ENCODE peak calls at places on chromosomes 12 and 14, in ten cellular contexts. One of them, this sample, is unnamed.

GRCh38 chr12:53425515-53426150 is 2.0 kb downstream of the AMHR2 start:
- DNase-seq in astrocyte of the spinal cord: no peak
- DNase-seq in GM12864: no peak
- DNase-seq in cardiac muscle cell: no peak
- DNase-seq in fibroblast of lung: no peak
- DNase-seq in lung: no peak
- DNase-seq in ovary: peak
- DNase-seq in left lung: no peak
- DNase-seq in brain microvascular endothelial cell: no peak
- DNase-seq in neural progenitor cell: no peak
- DNase-seq in this sample: no peak

GRCh38 chr12:117695956-117696355 is 272.8 kb downstream of the KSR2 start:
- DNase-seq in astrocyte of the spinal cord: no peak
- DNase-seq in GM12864: no peak
- DNase-seq in cardiac muscle cell: no peak
- DNase-seq in fibroblast of lung: no peak
- DNase-seq in lung: no peak
- DNase-seq in ovary: no peak
- DNase-seq in left lung: no peak
- DNase-seq in brain microvascular endothelial cell: no peak
- DNase-seq in neural progenitor cell: no peak
- DNase-seq in this sample: no peak

GRCh38 chr12:116628989-116629388 is 69.8 kb downstream of the MAP1LC3B2 start:
- DNase-seq in astrocyte of the spinal cord: no peak
- DNase-seq in GM12864: no peak
- DNase-seq in cardiac muscle cell: no peak
- DNase-seq in fibroblast of lung: no peak
- DNase-seq in lung: no peak
- DNase-seq in ovary: no peak
- DNase-seq in left lung: no peak
- DNase-seq in brain microvascular endothelial cell: no peak
- DNase-seq in neural progenitor cell: no peak
- DNase-seq in this sample: no peak

GRCh38 chr12:3964404-3964803 is 91.2 kb upstream of the PARP11 start:
- DNase-seq in astrocyte of the spinal cord: no peak
- DNase-seq in GM12864: no peak
- DNase-seq in cardiac muscle cell: peak
- DNase-seq in fibroblast of lung: no peak
- DNase-seq in lung: no peak
- DNase-seq in ovary: no peak
- DNase-seq in left lung: no peak
- DNase-seq in brain microvascular endothelial cell: no peak
- DNase-seq in neural progenitor cell: peak
- DNase-seq in this sample: peak

GRCh38 chr12:94722664-94723063 is 72.3 kb upstream of the TMCC3 start:
- DNase-seq in astrocyte of the spinal cord: no peak
- DNase-seq in GM12864: no peak
- DNase-seq in cardiac muscle cell: no peak
- DNase-seq in fibroblast of lung: no peak
- DNase-seq in lung: no peak
- DNase-seq in ovary: no peak
- DNase-seq in left lung: no peak
- DNase-seq in brain microvascular endothelial cell: no peak
- DNase-seq in neural progenitor cell: no peak
- DNase-seq in this sample: no peak

GRCh38 chr14:28061006-28061405 is 705.6 kb upstream of the FOXG1 start:
- DNase-seq in astrocyte of the spinal cord: no peak
- DNase-seq in GM12864: no peak
- DNase-seq in cardiac muscle cell: peak
- DNase-seq in fibroblast of lung: no peak
- DNase-seq in lung: no peak
- DNase-seq in ovary: no peak
- DNase-seq in left lung: no peak
- DNase-seq in brain microvascular endothelial cell: no peak
- DNase-seq in neural progenitor cell: no peak
- DNase-seq in this sample: no peak

GRCh38 chr14:101476931-101477553 is 84.3 kb upstream of the DIO3 start:
- DNase-seq in astrocyte of the spinal cord: no peak
- DNase-seq in GM12864: no peak
- DNase-seq in cardiac muscle cell: peak
- DNase-seq in fibroblast of lung: no peak
- DNase-seq in lung: peak
- DNase-seq in ovary: peak
- DNase-seq in left lung: peak
- DNase-seq in brain microvascular endothelial cell: no peak
- DNase-seq in neural progenitor cell: peak
- DNase-seq in this sample: peak

GRCh38 chr12:57461326-57461903 is 1.8 kb downstream of the GLI1 start:
- DNase-seq in astrocyte of the spinal cord: peak
- DNase-seq in GM12864: no peak
- DNase-seq in cardiac muscle cell: peak
- DNase-seq in fibroblast of lung: peak
- DNase-seq in lung: no peak
- DNase-seq in ovary: peak
- DNase-seq in left lung: peak
- DNase-seq in brain microvascular endothelial cell: no peak
- DNase-seq in neural progenitor cell: peak
- DNase-seq in this sample: peak

GRCh38 chr12:6407206-6407954 is 23.4 kb downstream of the LTBR start:
- DNase-seq in astrocyte of the spinal cord: no peak
- DNase-seq in GM12864: no peak
- DNase-seq in cardiac muscle cell: no peak
- DNase-seq in fibroblast of lung: peak
- DNase-seq in lung: no peak
- DNase-seq in ovary: no peak
- DNase-seq in left lung: no peak
- DNase-seq in brain microvascular endothelial cell: no peak
- DNase-seq in neural progenitor cell: no peak
- DNase-seq in this sample: no peak

GRCh38 chr12:6795088-6795487 is 5.8 kb downstream of the CD4 start:
- DNase-seq in astrocyte of the spinal cord: no peak
- DNase-seq in GM12864: no peak
- DNase-seq in cardiac muscle cell: no peak
- DNase-seq in fibroblast of lung: no peak
- DNase-seq in lung: no peak
- DNase-seq in ovary: no peak
- DNase-seq in left lung: no peak
- DNase-seq in brain microvascular endothelial cell: no peak
- DNase-seq in neural progenitor cell: no peak
- DNase-seq in this sample: no peak

DNA sequence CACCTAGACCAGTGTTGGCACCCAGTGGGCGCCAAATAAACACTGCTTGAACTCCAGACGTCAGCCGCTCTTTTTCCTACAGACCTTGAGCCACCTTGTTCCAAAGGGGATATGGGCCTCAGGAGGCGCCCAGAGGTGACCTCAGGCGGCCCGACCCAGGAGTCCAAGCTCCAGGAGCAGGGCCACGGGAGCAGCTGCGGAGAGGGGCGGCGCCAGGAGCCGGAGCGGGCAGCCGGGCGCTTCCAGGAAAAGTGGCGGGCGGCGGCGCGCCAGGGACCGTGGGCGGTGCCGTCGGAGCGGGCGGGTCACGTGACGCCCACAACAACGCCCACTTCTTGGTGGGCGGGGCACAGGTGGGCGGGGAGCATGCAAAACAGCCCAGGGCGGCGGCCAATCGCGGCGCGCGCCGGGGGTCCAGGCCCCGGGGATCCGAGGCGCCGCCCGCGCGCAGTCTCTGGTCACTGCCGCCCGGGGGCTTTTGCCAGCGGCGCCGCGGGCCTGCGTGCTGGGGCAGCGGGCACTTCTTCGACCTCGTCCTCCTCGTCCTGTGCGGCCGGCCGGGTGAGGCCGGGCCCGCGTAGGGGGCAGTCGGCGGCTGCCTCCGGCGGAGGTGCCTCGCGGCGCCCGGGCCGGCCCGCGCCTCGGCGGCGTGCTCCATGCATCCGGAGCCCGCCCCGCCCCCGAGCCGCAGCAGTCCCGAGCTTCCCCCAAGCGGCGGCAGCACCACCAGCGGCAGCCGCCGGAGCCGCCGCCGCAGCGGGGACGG is at the start of gene ORAI1:
- DNase-seq in astrocyte of the spinal cord: peak
- DNase-seq in GM12864: peak
- DNase-seq in cardiac muscle cell: peak
- DNase-seq in fibroblast of lung: peak
- DNase-seq in lung: peak
- DNase-seq in ovary: peak
- DNase-seq in left lung: peak
- DNase-seq in brain microvascular endothelial cell: peak
- DNase-seq in neural progenitor cell: peak
- DNase-seq in this sample: peak
- TF ChIP-seq CTCF in astrocyte of the spinal cord: no peak
- TF ChIP-seq CTCF in GM12864: peak
- TF ChIP-seq CTCF in cardiac muscle cell: no peak
- TF ChIP-seq CTCF in fibroblast of lung: no peak
- TF ChIP-seq CTCF in lung: no peak
- TF ChIP-seq CTCF in ovary: no peak
- TF ChIP-seq CTCF in left lung: no peak
- TF ChIP-seq CTCF in brain microvascular endothelial cell: peak
- TF ChIP-seq CTCF in neural progenitor cell: no peak
- TF ChIP-seq CTCF in this sample: no peak

DNA sequence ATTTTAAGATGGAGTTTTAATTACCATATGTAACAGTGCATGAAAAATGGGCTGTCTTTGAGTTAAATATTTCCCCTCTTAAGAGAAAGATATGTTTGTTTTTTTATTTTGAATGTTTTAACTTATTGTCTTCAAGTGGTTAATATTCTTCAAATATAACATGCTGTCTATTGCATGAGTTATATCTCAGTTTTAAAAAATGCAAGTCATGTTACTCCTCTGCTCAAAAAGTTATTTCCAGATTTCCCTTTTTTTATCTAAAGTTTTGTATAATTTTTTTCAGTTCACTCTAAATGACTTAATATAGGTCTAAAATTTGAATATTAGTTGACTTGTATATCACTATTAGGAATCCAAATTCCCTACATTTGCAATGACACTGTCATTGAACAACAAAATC is 5.9 kb upstream of the KCNMB4 start:
- DNase-seq in astrocyte of the spinal cord: no peak
- DNase-seq in GM12864: no peak
- DNase-seq in cardiac muscle cell: no peak
- DNase-seq in fibroblast of lung: no peak
- DNase-seq in lung: no peak
- DNase-seq in ovary: no peak
- DNase-seq in left lung: no peak
- DNase-seq in brain microvascular endothelial cell: no peak
- DNase-seq in neural progenitor cell: no peak
- DNase-seq in this sample: no peak
- H3K4me3 ChIP-seq in astrocyte of the spinal cord: no peak
- H3K4me3 ChIP-seq in GM12864: no peak
- H3K4me3 ChIP-seq in cardiac muscle cell: no peak
- H3K4me3 ChIP-seq in fibroblast of lung: no peak
- H3K4me3 ChIP-seq in lung: no peak
- H3K4me3 ChIP-seq in ovary: no peak
- H3K4me3 ChIP-seq in left lung: no peak
- H3K4me3 ChIP-seq in brain microvascular endothelial cell: no peak
- H3K4me3 ChIP-seq in neural progenitor cell: no peak
- H3K4me3 ChIP-seq in this sample: no peak

DNA sequence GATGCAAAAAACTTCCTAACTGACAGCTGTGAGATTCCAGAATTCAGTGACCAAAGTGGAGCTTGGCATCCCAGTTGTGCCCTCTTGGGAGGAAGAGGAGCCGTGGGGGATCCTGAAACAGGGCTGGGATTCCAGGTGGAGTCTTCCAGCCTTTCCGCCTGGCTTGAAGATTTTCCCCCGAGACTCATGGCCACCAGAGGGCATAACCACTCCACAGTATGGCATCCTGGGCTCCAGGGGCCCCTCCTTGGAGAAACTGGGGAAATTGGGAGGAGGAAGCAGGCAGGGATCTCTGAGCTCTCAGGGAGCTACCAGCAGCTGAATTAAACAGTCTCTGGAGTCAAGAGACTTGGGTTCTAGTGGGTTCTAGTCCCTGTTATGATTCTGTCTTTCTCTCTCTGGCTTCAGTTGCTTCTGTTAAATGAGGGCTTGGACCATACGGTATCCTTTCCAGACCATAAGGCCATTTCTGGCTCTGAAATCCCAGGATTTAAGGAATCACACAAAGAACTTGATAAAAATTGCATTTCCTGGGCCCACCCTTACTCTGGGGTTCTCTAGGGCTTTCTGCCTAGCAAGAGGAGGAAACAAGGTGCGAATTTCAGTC is 2.6 kb upstream of the TAMALIN start:
- DNase-seq in astrocyte of the spinal cord: peak
- DNase-seq in GM12864: no peak
- DNase-seq in cardiac muscle cell: peak
- DNase-seq in fibroblast of lung: peak
- DNase-seq in lung: no peak
- DNase-seq in ovary: peak
- DNase-seq in left lung: peak
- DNase-seq in brain microvascular endothelial cell: peak
- DNase-seq in neural progenitor cell: peak
- DNase-seq in this sample: peak
- TF ChIP-seq CTCF in astrocyte of the spinal cord: peak
- TF ChIP-seq CTCF in GM12864: peak
- TF ChIP-seq CTCF in cardiac muscle cell: peak
- TF ChIP-seq CTCF in fibroblast of lung: peak
- TF ChIP-seq CTCF in lung: peak
- TF ChIP-seq CTCF in ovary: peak
- TF ChIP-seq CTCF in left lung: peak
- TF ChIP-seq CTCF in brain microvascular endothelial cell: peak
- TF ChIP-seq CTCF in neural progenitor cell: peak
- TF ChIP-seq CTCF in this sample: peak

GRCh38 chr12:71838661-71839060 is 898 bp upstream of the TBC1D15 start:
- DNase-seq in astrocyte of the spinal cord: no peak
- DNase-seq in GM12864: no peak
- DNase-seq in cardiac muscle cell: no peak
- DNase-seq in fibroblast of lung: no peak
- DNase-seq in lung: no peak
- DNase-seq in ovary: no peak
- DNase-seq in left lung: no peak
- DNase-seq in brain microvascular endothelial cell: no peak
- DNase-seq in neural progenitor cell: no peak
- DNase-seq in this sample: no peak
- H3K4me3 ChIP-seq in astrocyte of the spinal cord: no peak
- H3K4me3 ChIP-seq in GM12864: peak
- H3K4me3 ChIP-seq in cardiac muscle cell: no peak
- H3K4me3 ChIP-seq in fibroblast of lung: peak
- H3K4me3 ChIP-seq in lung: no peak
- H3K4me3 ChIP-seq in ovary: peak
- H3K4me3 ChIP-seq in left lung: peak
- H3K4me3 ChIP-seq in brain microvascular endothelial cell: no peak
- H3K4me3 ChIP-seq in neural progenitor cell: no peak
- H3K4me3 ChIP-seq in this sample: no peak

DNA sequence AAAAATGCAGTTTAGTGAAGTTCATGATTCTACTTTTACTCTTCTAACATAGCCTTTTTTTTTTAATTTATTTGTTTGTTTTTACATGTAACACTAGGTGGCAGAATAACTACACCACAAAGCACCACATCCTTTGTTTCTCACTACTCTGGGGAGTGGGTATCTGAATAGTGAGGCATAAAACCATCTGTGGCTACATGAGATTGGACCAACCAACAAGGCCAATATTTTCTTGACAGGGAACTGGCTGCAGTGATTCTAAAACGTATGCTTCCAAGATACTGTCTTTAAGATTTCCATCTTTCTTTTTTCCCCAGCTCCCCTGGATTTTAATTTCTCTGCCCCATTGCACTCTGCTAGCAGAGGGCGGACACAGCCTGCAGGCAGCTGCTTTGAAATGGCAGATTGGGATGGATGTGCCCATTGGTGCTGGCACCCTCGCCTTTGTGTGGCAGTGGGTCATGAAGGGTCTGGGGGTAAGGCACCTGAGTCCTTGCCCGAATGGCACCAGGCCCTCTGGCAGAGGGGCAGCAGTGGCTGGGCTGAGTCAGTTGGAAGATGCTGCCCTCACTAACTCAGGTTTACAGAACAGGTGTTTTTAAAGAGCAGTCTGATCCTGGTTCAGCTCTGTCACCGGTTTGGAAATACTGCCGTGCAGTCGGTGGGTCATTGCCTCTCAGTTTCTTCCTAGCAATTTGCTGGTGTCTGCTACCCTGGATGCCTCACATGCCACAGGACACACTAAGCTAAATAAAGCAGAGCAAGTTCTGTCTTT is 429.1 kb downstream of the RAD51B start:
- DNase-seq in astrocyte of the spinal cord: peak
- DNase-seq in GM12864: no peak
- DNase-seq in cardiac muscle cell: peak
- DNase-seq in fibroblast of lung: peak
- DNase-seq in lung: no peak
- DNase-seq in ovary: peak
- DNase-seq in left lung: peak
- DNase-seq in brain microvascular endothelial cell: no peak
- DNase-seq in neural progenitor cell: peak
- DNase-seq in this sample: peak
- TF ChIP-seq CTCF in astrocyte of the spinal cord: peak
- TF ChIP-seq CTCF in GM12864: peak
- TF ChIP-seq CTCF in cardiac muscle cell: peak
- TF ChIP-seq CTCF in fibroblast of lung: peak
- TF ChIP-seq CTCF in lung: peak
- TF ChIP-seq CTCF in ovary: no peak
- TF ChIP-seq CTCF in left lung: peak
- TF ChIP-seq CTCF in brain microvascular endothelial cell: peak
- TF ChIP-seq CTCF in neural progenitor cell: peak
- TF ChIP-seq CTCF in this sample: peak